ENCODE peak calls at places on chromosome 15, in seven cellular contexts. T is heart right ventricle; Z is EL; V is GM03348; D is NK-92 treated with Interleukin-12 subunit alpha and Interleukin-12 subunit beta, amount 100 ng/mL, for 24 hours; S is lung microvascular endothelial cell; U is sigmoid colon. O is an unnamed sample.

GRCh38 chr15:41894791-41895463 is 1.1 kb upstream of the SPTBN5 start:
- DNase-seq in S (peak), T (peak), D (peak), U (peak), Z (peak), V (peak), O (peak)

GRCh38 chr15:99961011-99961441 is 227.8 kb upstream of the LYSMD4 start:
- DNase-seq in V (peak), U (peak), D (no peak), Z (no peak), T (no peak), S (peak), O (peak)

GRCh38 chr15:100108346-100108745 is 233.4 kb downstream of the ADAMTS17 start:
- DNase-seq in D (no peak), U (peak), V (no peak), S (no peak), T (no peak), Z (no peak), O (no peak)

GRCh38 chr15:28984421-28985375 is 98.9 kb downstream of the APBA2 start:
- DNase-seq in S (peak), T (no peak), D (no peak), Z (peak), V (no peak), U (no peak), O (peak)

GRCh38 chr15:63048986-63049665 is 6.6 kb downstream of the TPM1 start:
- DNase-seq in T (peak), Z (peak), V (no peak), U (peak), S (peak), D (no peak), O (peak)

GRCh38 chr15:50162988-50163718 is 18.8 kb upstream of the SLC27A2 start:
- DNase-seq in Z (peak), V (no peak), D (no peak), S (no peak), U (no peak), T (no peak), O (peak)

GRCh38 chr15:83248151-83248851 is 36.2 kb downstream of the BNC1 start:
- DNase-seq in V (peak), S (peak), T (no peak), U (no peak), D (no peak), Z (peak), O (peak)

GRCh38 chr15:62389887-62390792 is 225.1 kb upstream of the C2CD4B start:
- DNase-seq in T (peak), V (peak), D (peak), S (peak), U (peak), Z (peak), O (peak)

GRCh38 chr15:29382862-29383261 is 113.2 kb upstream of the NSMCE3 start:
- DNase-seq in T (no peak), U (no peak), V (no peak), D (no peak), S (no peak), Z (no peak), O (no peak)